ENCODE peak calls at places on chromosomes 16 and 17, in four cellular contexts. One of them, this sample, is unnamed.

GRCh38 chr17:19943026-19943425 is 34.6 kb downstream of the AKAP10 start:
- DNase-seq in NCI-H1694 treated with DMSO at 0.1 percent for 48 hours: no peak
- DNase-seq in ELR: peak
- DNase-seq in stimulated activated CD8-positive, alpha-beta memory T cell treated with anti-CD3 and anti-CD28 coated beads, Interleukin-2, amount 100 ng/mL, for 48 hours: no peak
- DNase-seq in this sample: no peak

GRCh38 chr17:78898075-78898836 is 4.7 kb downstream of the CEP295NL start:
- DNase-seq in ELR: no peak
- DNase-seq in stimulated activated CD8-positive, alpha-beta memory T cell treated with anti-CD3 and anti-CD28 coated beads, Interleukin-2, amount 100 ng/mL, for 48 hours: no peak
- DNase-seq in NCI-H1694 treated with DMSO at 0.1 percent for 48 hours: no peak
- DNase-seq in this sample: peak

GRCh38 chr16:899678-900060 is 71.1 kb downstream of the LMF1 start:
- DNase-seq in ELR: no peak
- DNase-seq in stimulated activated CD8-positive, alpha-beta memory T cell treated with anti-CD3 and anti-CD28 coated beads, Interleukin-2, amount 100 ng/mL, for 48 hours: no peak
- DNase-seq in NCI-H1694 treated with DMSO at 0.1 percent for 48 hours: no peak
- DNase-seq in this sample: no peak

GRCh38 chr16:30375830-30376229 is 1.2 kb downstream of the MYL11 start:
- DNase-seq in stimulated activated CD8-positive, alpha-beta memory T cell treated with anti-CD3 and anti-CD28 coated beads, Interleukin-2, amount 100 ng/mL, for 48 hours: no peak
- DNase-seq in ELR: no peak
- DNase-seq in NCI-H1694 treated with DMSO at 0.1 percent for 48 hours: no peak
- DNase-seq in this sample: no peak

GRCh38 chr17:66043419-66043818 is 148.5 kb downstream of the CEP112 start:
- DNase-seq in NCI-H1694 treated with DMSO at 0.1 percent for 48 hours: no peak
- DNase-seq in ELR: no peak
- DNase-seq in stimulated activated CD8-positive, alpha-beta memory T cell treated with anti-CD3 and anti-CD28 coated beads, Interleukin-2, amount 100 ng/mL, for 48 hours: no peak
- DNase-seq in this sample: no peak

GRCh38 chr17:9484789-9485188 is 90.8 kb downstream of the STX8 start:
- DNase-seq in ELR: peak
- DNase-seq in NCI-H1694 treated with DMSO at 0.1 percent for 48 hours: no peak
- DNase-seq in stimulated activated CD8-positive, alpha-beta memory T cell treated with anti-CD3 and anti-CD28 coated beads, Interleukin-2, amount 100 ng/mL, for 48 hours: no peak
- DNase-seq in this sample: no peak

GRCh38 chr17:78315355-78316114 is 44.3 kb downstream of the SOCS3 start:
- DNase-seq in stimulated activated CD8-positive, alpha-beta memory T cell treated with anti-CD3 and anti-CD28 coated beads, Interleukin-2, amount 100 ng/mL, for 48 hours: peak
- DNase-seq in NCI-H1694 treated with DMSO at 0.1 percent for 48 hours: no peak
- DNase-seq in ELR: peak
- DNase-seq in this sample: no peak

GRCh38 chr16:4836727-4837126 is 10.4 kb downstream of the GLYR1 start:
- DNase-seq in stimulated activated CD8-positive, alpha-beta memory T cell treated with anti-CD3 and anti-CD28 coated beads, Interleukin-2, amount 100 ng/mL, for 48 hours: no peak
- DNase-seq in ELR: no peak
- DNase-seq in NCI-H1694 treated with DMSO at 0.1 percent for 48 hours: no peak
- DNase-seq in this sample: no peak

GRCh38 chr16:84084570-84085270 is 32.0 kb downstream of the MBTPS1 start:
- DNase-seq in NCI-H1694 treated with DMSO at 0.1 percent for 48 hours: peak
- DNase-seq in ELR: peak
- DNase-seq in stimulated activated CD8-positive, alpha-beta memory T cell treated with anti-CD3 and anti-CD28 coated beads, Interleukin-2, amount 100 ng/mL, for 48 hours: peak
- DNase-seq in this sample: no peak

GRCh38 chr16:52435573-52435972 is 111.4 kb downstream of the TOX3 start:
- DNase-seq in stimulated activated CD8-positive, alpha-beta memory T cell treated with anti-CD3 and anti-CD28 coated beads, Interleukin-2, amount 100 ng/mL, for 48 hours: no peak
- DNase-seq in NCI-H1694 treated with DMSO at 0.1 percent for 48 hours: peak
- DNase-seq in ELR: no peak
- DNase-seq in this sample: peak

GRCh38 chr17:62001105-62001504 is 64.0 kb downstream of the MED13 start:
- DNase-seq in stimulated activated CD8-positive, alpha-beta memory T cell treated with anti-CD3 and anti-CD28 coated beads, Interleukin-2, amount 100 ng/mL, for 48 hours: no peak
- DNase-seq in ELR: no peak
- DNase-seq in NCI-H1694 treated with DMSO at 0.1 percent for 48 hours: no peak
- DNase-seq in this sample: no peak

GRCh38 chr17:39800540-39800939 is 62.8 kb downstream of the GRB7 start:
- DNase-seq in NCI-H1694 treated with DMSO at 0.1 percent for 48 hours: no peak
- DNase-seq in ELR: no peak
- DNase-seq in stimulated activated CD8-positive, alpha-beta memory T cell treated with anti-CD3 and anti-CD28 coated beads, Interleukin-2, amount 100 ng/mL, for 48 hours: peak
- DNase-seq in this sample: no peak

GRCh38 chr17:65567566-65567965 is 6.1 kb upstream of the AXIN2 start:
- DNase-seq in ELR: no peak
- DNase-seq in stimulated activated CD8-positive, alpha-beta memory T cell treated with anti-CD3 and anti-CD28 coated beads, Interleukin-2, amount 100 ng/mL, for 48 hours: no peak
- DNase-seq in NCI-H1694 treated with DMSO at 0.1 percent for 48 hours: no peak
- DNase-seq in this sample: no peak

GRCh38 chr16:11963706-11964105 is 1.3 kb upstream of the TNFRSF17 start:
- DNase-seq in ELR: no peak
- DNase-seq in stimulated activated CD8-positive, alpha-beta memory T cell treated with anti-CD3 and anti-CD28 coated beads, Interleukin-2, amount 100 ng/mL, for 48 hours: no peak
- DNase-seq in NCI-H1694 treated with DMSO at 0.1 percent for 48 hours: no peak
- DNase-seq in this sample: no peak

GRCh38 chr17:75552847-75553552 is 27.5 kb downstream of the LLGL2 start:
- DNase-seq in NCI-H1694 treated with DMSO at 0.1 percent for 48 hours: no peak
- DNase-seq in stimulated activated CD8-positive, alpha-beta memory T cell treated with anti-CD3 and anti-CD28 coated beads, Interleukin-2, amount 100 ng/mL, for 48 hours: no peak
- DNase-seq in ELR: peak
- DNase-seq in this sample: no peak

GRCh38 chr16:85541619-85542547 is 71.2 kb upstream of the GSE1 start:
- DNase-seq in NCI-H1694 treated with DMSO at 0.1 percent for 48 hours: no peak
- DNase-seq in ELR: no peak
- DNase-seq in stimulated activated CD8-positive, alpha-beta memory T cell treated with anti-CD3 and anti-CD28 coated beads, Interleukin-2, amount 100 ng/mL, for 48 hours: no peak
- DNase-seq in this sample: no peak

GRCh38 chr16:31052131-31052530 is 18.8 kb downstream of the STX4 start:
- DNase-seq in ELR: peak
- DNase-seq in stimulated activated CD8-positive, alpha-beta memory T cell treated with anti-CD3 and anti-CD28 coated beads, Interleukin-2, amount 100 ng/mL, for 48 hours: no peak
- DNase-seq in NCI-H1694 treated with DMSO at 0.1 percent for 48 hours: no peak
- DNase-seq in this sample: no peak

GRCh38 chr17:41678411-41678906 is 10.2 kb upstream of the EIF1 start:
- DNase-seq in stimulated activated CD8-positive, alpha-beta memory T cell treated with anti-CD3 and anti-CD28 coated beads, Interleukin-2, amount 100 ng/mL, for 48 hours: no peak
- DNase-seq in ELR: peak
- DNase-seq in NCI-H1694 treated with DMSO at 0.1 percent for 48 hours: no peak
- DNase-seq in this sample: no peak

GRCh38 chr16:75203667-75204409 is 3.1 kb downstream of the CTRB2 start:
- DNase-seq in NCI-H1694 treated with DMSO at 0.1 percent for 48 hours: no peak
- DNase-seq in stimulated activated CD8-positive, alpha-beta memory T cell treated with anti-CD3 and anti-CD28 coated beads, Interleukin-2, amount 100 ng/mL, for 48 hours: no peak
- DNase-seq in ELR: no peak
- DNase-seq in this sample: no peak

GRCh38 chr17:78653382-78653781 is 76.2 kb upstream of the DNAH17 start:
- DNase-seq in ELR: peak
- DNase-seq in stimulated activated CD8-positive, alpha-beta memory T cell treated with anti-CD3 and anti-CD28 coated beads, Interleukin-2, amount 100 ng/mL, for 48 hours: no peak
- DNase-seq in NCI-H1694 treated with DMSO at 0.1 percent for 48 hours: no peak
- DNase-seq in this sample: no peak

GRCh38 chr16:67449739-67450138 is 18.8 kb downstream of the HSD11B2 start:
- DNase-seq in NCI-H1694 treated with DMSO at 0.1 percent for 48 hours: no peak
- DNase-seq in stimulated activated CD8-positive, alpha-beta memory T cell treated with anti-CD3 and anti-CD28 coated beads, Interleukin-2, amount 100 ng/mL, for 48 hours: no peak
- DNase-seq in ELR: no peak
- DNase-seq in this sample: no peak

GRCh38 chr17:74042744-74043486 is 160.6 kb upstream of the RPL38 start:
- DNase-seq in NCI-H1694 treated with DMSO at 0.1 percent for 48 hours: no peak
- DNase-seq in stimulated activated CD8-positive, alpha-beta memory T cell treated with anti-CD3 and anti-CD28 coated beads, Interleukin-2, amount 100 ng/mL, for 48 hours: peak
- DNase-seq in ELR: peak
- DNase-seq in this sample: peak

GRCh38 chr16:48613061-48613957 is 3.3 kb upstream of the N4BP1 start:
- DNase-seq in stimulated activated CD8-positive, alpha-beta memory T cell treated with anti-CD3 and anti-CD28 coated beads, Interleukin-2, amount 100 ng/mL, for 48 hours: peak
- DNase-seq in NCI-H1694 treated with DMSO at 0.1 percent for 48 hours: no peak
- DNase-seq in ELR: peak
- DNase-seq in this sample: peak

GRCh38 chr17:45388604-45389325 is 43.9 kb downstream of the ARHGAP27 start:
- DNase-seq in ELR: peak
- DNase-seq in NCI-H1694 treated with DMSO at 0.1 percent for 48 hours: no peak
- DNase-seq in stimulated activated CD8-positive, alpha-beta memory T cell treated with anti-CD3 and anti-CD28 coated beads, Interleukin-2, amount 100 ng/mL, for 48 hours: no peak
- DNase-seq in this sample: no peak

GRCh38 chr17:61635913-61636432 is 45.0 kb upstream of the NACA2 start:
- DNase-seq in NCI-H1694 treated with DMSO at 0.1 percent for 48 hours: peak
- DNase-seq in ELR: peak
- DNase-seq in stimulated activated CD8-positive, alpha-beta memory T cell treated with anti-CD3 and anti-CD28 coated beads, Interleukin-2, amount 100 ng/mL, for 48 hours: peak
- DNase-seq in this sample: peak

GRCh38 chr16:4316103-4316731 is 350 bp downstream of the GLIS2 start:
- DNase-seq in NCI-H1694 treated with DMSO at 0.1 percent for 48 hours: no peak
- DNase-seq in stimulated activated CD8-positive, alpha-beta memory T cell treated with anti-CD3 and anti-CD28 coated beads, Interleukin-2, amount 100 ng/mL, for 48 hours: no peak
- DNase-seq in ELR: peak
- DNase-seq in this sample: no peak

GRCh38 chr17:9842057-9842758 is 16.5 kb downstream of the GLP2R start:
- DNase-seq in ELR: no peak
- DNase-seq in NCI-H1694 treated with DMSO at 0.1 percent for 48 hours: no peak
- DNase-seq in stimulated activated CD8-positive, alpha-beta memory T cell treated with anti-CD3 and anti-CD28 coated beads, Interleukin-2, amount 100 ng/mL, for 48 hours: no peak
- DNase-seq in this sample: peak

GRCh38 chr17:50904522-50905459 is 38.6 kb upstream of the TOB1 start:
- DNase-seq in ELR: no peak
- DNase-seq in stimulated activated CD8-positive, alpha-beta memory T cell treated with anti-CD3 and anti-CD28 coated beads, Interleukin-2, amount 100 ng/mL, for 48 hours: no peak
- DNase-seq in NCI-H1694 treated with DMSO at 0.1 percent for 48 hours: peak
- DNase-seq in this sample: peak

GRCh38 chr17:491086-492014 is 138.7 kb upstream of the RPH3AL start:
- DNase-seq in ELR: peak
- DNase-seq in stimulated activated CD8-positive, alpha-beta memory T cell treated with anti-CD3 and anti-CD28 coated beads, Interleukin-2, amount 100 ng/mL, for 48 hours: no peak
- DNase-seq in NCI-H1694 treated with DMSO at 0.1 percent for 48 hours: no peak
- DNase-seq in this sample: no peak

GRCh38 chr16:79928142-79928735 is 327.7 kb upstream of the MAF start:
- DNase-seq in NCI-H1694 treated with DMSO at 0.1 percent for 48 hours: no peak
- DNase-seq in ELR: no peak
- DNase-seq in stimulated activated CD8-positive, alpha-beta memory T cell treated with anti-CD3 and anti-CD28 coated beads, Interleukin-2, amount 100 ng/mL, for 48 hours: no peak
- DNase-seq in this sample: no peak

GRCh38 chr17:27481327-27481726 is 25.1 kb downstream of the KSR1 start:
- DNase-seq in ELR: no peak
- DNase-seq in stimulated activated CD8-positive, alpha-beta memory T cell treated with anti-CD3 and anti-CD28 coated beads, Interleukin-2, amount 100 ng/mL, for 48 hours: no peak
- DNase-seq in NCI-H1694 treated with DMSO at 0.1 percent for 48 hours: no peak
- DNase-seq in this sample: no peak

GRCh38 chr17:6456914-6457687 is 12.8 kb downstream of the PIMREG start:
- DNase-seq in NCI-H1694 treated with DMSO at 0.1 percent for 48 hours: no peak
- DNase-seq in ELR: peak
- DNase-seq in stimulated activated CD8-positive, alpha-beta memory T cell treated with anti-CD3 and anti-CD28 coated beads, Interleukin-2, amount 100 ng/mL, for 48 hours: no peak
- DNase-seq in this sample: no peak

This sample was measured in pons.